ENCODE peak calls at places on chromosomes 3 and 15, in six cellular contexts. I is transverse colon, J is A549, R is HL-60, F is psoas muscle, Q is lower lobe of right lung. Y is an unnamed sample.

GRCh38 chr3:193971268-193971751 is 164.6 kb upstream of the HES1 start:
- DNase-seq in R (peak; percentile 14), J (no peak), F (no peak), Q (peak; percentile 58), I (peak; percentile 81), Y (peak; percentile 42)

GRCh38 chr3:186025161-186025560 is 83.7 kb downstream of the ETV5 start:
- DNase-seq in I (no peak), J (no peak), R (no peak), Q (no peak), F (no peak), Y (no peak)

GRCh38 chr15:60582370-60583036 is 103.6 kb upstream of the ICE2 start:
- DNase-seq in Q (no peak), F (no peak), I (no peak), R (no peak), J (no peak), Y (no peak)

GRCh38 chr15:69304176-69304533 is 5.4 kb downstream of the PAQR5 start:
- DNase-seq in F (no peak), R (no peak), I (no peak), J (peak; percentile 92), Q (no peak), Y (peak; percentile 65)

GRCh38 chr3:73419179-73419803 is 205.4 kb downstream of the PDZRN3 start:
- DNase-seq in I (no peak), F (no peak), Q (no peak), R (no peak), J (no peak), Y (no peak)

GRCh38 chr3:100425321-100425720 is 24.0 kb downstream of the LNP1 start:
- DNase-seq in I (no peak), R (no peak), Q (no peak), F (no peak), J (no peak), Y (peak; percentile 77)

GRCh38 chr3:172787746-172788145 is 37.2 kb downstream of the ECT2 start:
- DNase-seq in I (no peak), R (no peak), Q (no peak), F (no peak), J (no peak), Y (no peak)

GRCh38 chr3:41018841-41019240 is 180.5 kb upstream of the CTNNB1 start:
- DNase-seq in J (no peak), I (no peak), Q (no peak), R (no peak), F (no peak), Y (no peak)

GRCh38 chr3:79406175-79406574 is 361.6 kb downstream of the ROBO1 start:
- DNase-seq in R (no peak), J (no peak), Q (no peak), F (no peak), I (no peak), Y (no peak)

GRCh38 chr3:46987485-46988401 is 8.3 kb downstream of the NBEAL2 start:
- DNase-seq in F (peak; percentile 81), I (peak; percentile 87), R (peak; percentile 97), J (no peak), Q (peak; percentile 87), Y (peak; percentile 72)

GRCh38 chr3:152198655-152199054 is 70.1 kb upstream of the MBNL1 start:
- DNase-seq in Q (no peak), I (no peak), R (no peak), F (no peak), J (no peak), Y (no peak)

GRCh38 chr3:34948431-34948971 is 690.8 kb upstream of the ARPP21 start:
- DNase-seq in R (no peak), I (no peak), Q (no peak), J (no peak), F (no peak), Y (no peak)

GRCh38 chr15:65518633-65519285 is 1.3 kb upstream of the DPP8 start:
- DNase-seq in R (no peak), I (no peak), J (no peak), Q (no peak), F (no peak), Y (no peak)

GRCh38 chr3:180912304-180913226 is at the start of gene FXR1:
- DNase-seq in F (peak; percentile 94), I (peak; percentile 93), J (peak; percentile 78), R (peak; percentile 94), Q (peak; percentile 96), Y (peak; percentile 97)
- TF ChIP-seq CTCF in F (peak; percentile 83), I (peak; percentile 75), J (peak; percentile 19), R (peak; percentile 50), Q (peak; percentile 86), Y (peak; percentile 83)

GRCh38 chr3:158771018-158771350 is 30.9 kb upstream of the MFSD1 start:
- DNase-seq in Q (no peak), R (no peak), J (no peak), I (no peak), F (no peak), Y (no peak)

GRCh38 chr3:158771982-158772381 is 29.9 kb upstream of the MFSD1 start:
- DNase-seq in R (no peak), J (no peak), F (no peak), I (no peak), Q (no peak), Y (no peak)

GRCh38 chr3:158773166-158773565 is 28.7 kb upstream of the MFSD1 start:
- DNase-seq in J (no peak), R (no peak), F (no peak), I (no peak), Q (no peak), Y (no peak)

GRCh38 chr3:158770254-158771017 is 31.4 kb upstream of the MFSD1 start:
- DNase-seq in Q (no peak), R (no peak), F (no peak), I (no peak), J (no peak), Y (no peak)

DNA sequence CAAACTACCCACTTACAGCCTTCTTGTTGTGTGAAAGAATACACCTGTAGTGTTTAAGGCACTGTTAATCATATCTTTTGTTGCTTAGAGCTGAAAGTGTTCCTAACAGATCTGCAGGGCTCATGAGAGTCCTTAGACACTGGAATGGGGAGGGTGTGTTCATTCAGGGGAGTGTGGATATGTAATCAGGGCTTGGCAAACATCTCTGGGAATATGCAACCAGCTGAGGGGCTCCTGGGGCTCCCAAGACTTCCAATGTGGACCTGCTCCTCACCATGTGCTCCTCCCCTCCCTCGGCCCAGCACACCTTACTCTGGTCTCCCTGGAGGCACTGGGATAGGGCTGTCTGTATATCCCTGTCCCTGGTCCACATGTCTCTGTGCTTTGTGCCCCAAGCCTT is 30.3 kb upstream of the MFSD1 start:
- DNase-seq in R (no peak), F (no peak), Q (no peak), J (no peak), I (no peak), Y (no peak)
- H3K27ac ChIP-seq in R (no peak overlapping the region), F (no peak overlapping the region), Q (peak overlapping the region; percentile 72), J (peak overlapping the region; percentile 54), I (peak overlapping the region; percentile 17), Y (no peak overlapping the region)

GRCh38 chr3:72265661-72266370 is 480.9 kb upstream of the PROK2 start:
- DNase-seq in Q (no peak), J (no peak), R (no peak), F (no peak), I (no peak), Y (no peak)
- TF ChIP-seq CTCF in Q (no peak), J (no peak), R (no peak), F (no peak), I (no peak), Y (no peak)

GRCh38 chr15:85642054-85642692 is 152.6 kb downstream of the KLHL25 start:
- DNase-seq in J (no peak), I (no peak), F (peak; percentile 61), R (no peak), Q (no peak), Y (no peak)

GRCh38 chr15:85639752-85640381 is 154.9 kb downstream of the KLHL25 start:
- DNase-seq in F (no peak), I (no peak), Q (no peak), R (no peak), J (no peak), Y (peak; percentile 24)

GRCh38 chr15:85646538-85647091 is 148.1 kb downstream of the KLHL25 start:
- DNase-seq in R (no peak), J (no peak), I (no peak), Q (no peak), F (no peak), Y (no peak)

GRCh38 chr15:85642693-85643058 is 152.0 kb downstream of the KLHL25 start:
- DNase-seq in J (no peak), R (no peak), Q (no peak), F (peak; percentile 83), I (peak; percentile 36), Y (no peak)
- H3K27ac ChIP-seq in J (no peak overlapping the region), R (no peak overlapping the region), Q (peak overlapping the region; percentile 69), F (peak overlapping the region; percentile 78), I (peak overlapping the region; percentile 81), Y (no peak overlapping the region)

GRCh38 chr15:52568569-52569243 is at the start of gene ARPP19:
- DNase-seq in J (peak; percentile 99), R (peak; percentile 96), F (peak; percentile 95), I (peak; percentile 93), Q (peak; percentile 94), Y (peak; percentile 97)
- TF ChIP-seq CTCF in J (no peak), R (no peak), F (no peak), I (peak; percentile 11), Q (no peak), Y (no peak)

GRCh38 chr3:53303549-53303948 is 43.8 kb downstream of the DCP1A start:
- DNase-seq in I (no peak), Q (no peak), J (no peak), R (no peak), F (peak; percentile 80), Y (no peak)

DNA sequence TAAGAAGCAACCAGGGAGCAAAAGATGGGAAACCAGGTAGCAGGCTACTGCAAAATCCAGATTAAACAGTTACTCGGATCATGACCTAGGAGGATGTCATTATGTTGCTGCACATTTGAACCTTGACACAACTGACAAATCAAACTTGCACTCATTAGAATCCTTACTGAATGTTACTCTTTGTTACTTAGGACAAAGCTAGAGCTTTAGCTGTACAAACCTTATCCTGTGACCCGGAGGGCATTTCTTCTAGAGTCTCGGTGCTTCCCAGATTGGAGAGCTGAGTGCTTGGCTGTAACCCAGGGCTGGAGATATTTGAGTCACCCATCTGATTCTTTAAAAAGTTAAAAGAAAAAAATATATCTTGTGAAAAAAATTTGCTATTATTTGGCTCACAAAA is 43.4 kb downstream of the DCP1A start:
- DNase-seq in I (no peak), J (no peak), Q (no peak), F (no peak), R (no peak), Y (no peak)
- H3K27ac ChIP-seq in I (no peak overlapping the region), J (no peak overlapping the region), Q (no peak overlapping the region), F (peak overlapping the region; percentile 21), R (no peak overlapping the region), Y (no peak overlapping the region)

DNA sequence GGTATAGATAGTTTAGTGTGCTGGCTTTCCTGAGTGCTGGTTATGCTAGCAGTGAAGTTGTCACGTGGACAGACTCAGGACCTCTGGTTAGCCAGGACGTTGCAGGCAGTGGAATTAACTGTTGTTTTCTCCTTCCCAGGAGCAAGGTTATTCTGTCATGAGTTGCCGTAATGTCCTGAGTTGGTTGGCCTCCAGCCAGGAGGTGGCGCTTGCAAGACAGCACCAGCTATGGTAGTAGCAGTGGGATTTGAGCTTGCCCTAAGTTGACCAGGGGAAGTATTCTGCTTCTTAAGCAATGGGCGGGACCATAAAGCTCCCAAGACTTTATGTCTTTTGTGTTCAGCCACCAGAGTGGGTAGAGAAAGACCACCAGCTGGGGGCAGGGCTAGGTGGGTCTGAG is 240.7 kb upstream of the DNAJC19 start:
- DNase-seq in J (no peak), I (no peak), F (no peak), R (no peak), Q (no peak), Y (no peak)
- TF ChIP-seq CTCF in J (no peak), I (no peak), F (no peak), R (no peak), Q (no peak), Y (no peak)

Y was measured in RWPE1.